ENCODE peak calls at places on chromosomes 16 and 17, in nine cellular contexts. F, E, C, Z, R, Q, X, S and H are unnamed samples.
A peak's percentile ranks its signal among the peaks of the same experiment; 100 is the strongest.

GRCh38 chr16:87098361-87098760 is 218.8 kb downstream of the C16orf95 start:
- DNase-seq in F (no peak), E (no peak), C (no peak), Z (no peak), R (no peak), Q (no peak), X (no peak), S (no peak), H (no peak)

GRCh38 chr16:50434872-50435478 is 66.2 kb upstream of the BRD7 start:
- DNase-seq in F (peak; percentile 69), E (no peak), C (no peak), Z (no peak), R (no peak), Q (no peak), X (no peak), S (no peak), H (no peak)

GRCh38 chr16:85028638-85029412 is 1.2 kb downstream of the KIAA0513 start:
- DNase-seq in F (no peak), E (no peak), C (no peak), Z (peak; percentile 53), R (no peak), Q (no peak), X (peak; percentile 74), S (no peak), H (no peak)

GRCh38 chr16:3965781-3966582 is 85.5 kb upstream of the CREBBP start:
- DNase-seq in F (no peak), E (peak; percentile 46), C (no peak), Z (no peak), R (no peak), Q (no peak), X (no peak), S (no peak), H (no peak)

GRCh38 chr16:1929105-1929504 is 10.9 kb upstream of the HS3ST6 start:
- DNase-seq in F (peak; percentile 51), E (no peak), C (no peak), Z (no peak), R (no peak), Q (no peak), X (no peak), S (no peak), H (no peak)

GRCh38 chr16:81265658-81266451 is 27.4 kb downstream of the BCO1 start:
- DNase-seq in F (no peak), E (peak; percentile 66), C (peak; percentile 62), Z (no peak), R (no peak), Q (no peak), X (no peak), S (no peak), H (no peak)

GRCh38 chr16:76696876-76697275 is 419.7 kb downstream of the CNTNAP4 start:
- DNase-seq in F (no peak), E (no peak), C (no peak), Z (no peak), R (no peak), Q (no peak), X (no peak), S (no peak), H (no peak)

GRCh38 chr17:10614536-10615155 is 42.5 kb downstream of the MYH3 start:
- DNase-seq in F (peak; percentile 78), E (no peak), C (peak; percentile 12), Z (no peak), R (peak; percentile 86), Q (peak; percentile 38), X (peak; percentile 55), S (no peak), H (peak; percentile 83)

GRCh38 chr17:49437696-49438438 is 23.2 kb upstream of the PHB1 start:
- DNase-seq in F (no peak), E (no peak), C (no peak), Z (no peak), R (peak; percentile 14), Q (no peak), X (no peak), S (no peak), H (no peak)